ENCODE peak calls at places on chromosomes 6 and 20, in six cellular contexts. One of them, this sample, is unnamed.

GRCh38 chr6:131001945-131002661 is 60.9 kb downstream of the EPB41L2 start:
- DNase-seq in tibial nerve: no peak
- DNase-seq in A549: no peak
- DNase-seq in spleen: no peak
- DNase-seq in vagina: no peak
- DNase-seq in prostate gland: no peak
- DNase-seq in this sample: no peak

GRCh38 chr6:117920493-117920845 is 13.4 kb downstream of the SLC35F1 start:
- DNase-seq in vagina: no peak
- DNase-seq in A549: no peak
- DNase-seq in prostate gland: peak
- DNase-seq in spleen: no peak
- DNase-seq in tibial nerve: no peak
- DNase-seq in this sample: no peak

GRCh38 chr6:39078695-39079094 is 30.1 kb downstream of the GLP1R start:
- DNase-seq in vagina: peak
- DNase-seq in prostate gland: no peak
- DNase-seq in tibial nerve: no peak
- DNase-seq in spleen: no peak
- DNase-seq in A549: no peak
- DNase-seq in this sample: no peak

GRCh38 chr6:99185525-99185924 is 163.9 kb downstream of the FAXC start:
- DNase-seq in spleen: no peak
- DNase-seq in tibial nerve: no peak
- DNase-seq in A549: no peak
- DNase-seq in vagina: no peak
- DNase-seq in prostate gland: no peak
- DNase-seq in this sample: no peak

GRCh38 chr20:46293084-46293483 is 15.2 kb downstream of the CDH22 start:
- DNase-seq in spleen: peak
- DNase-seq in tibial nerve: no peak
- DNase-seq in vagina: no peak
- DNase-seq in prostate gland: no peak
- DNase-seq in A549: peak
- DNase-seq in this sample: no peak

GRCh38 chr20:47866480-47866879 is 81.2 kb upstream of the SULF2 start:
- DNase-seq in spleen: no peak
- DNase-seq in prostate gland: no peak
- DNase-seq in vagina: no peak
- DNase-seq in A549: no peak
- DNase-seq in tibial nerve: no peak
- DNase-seq in this sample: no peak

GRCh38 chr6:33392168-33392947 is 735 bp downstream of the KIFC1 start:
- DNase-seq in tibial nerve: no peak
- DNase-seq in prostate gland: no peak
- DNase-seq in spleen: no peak
- DNase-seq in vagina: no peak
- DNase-seq in A549: no peak
- DNase-seq in this sample: no peak

GRCh38 chr6:157244780-157245179 is 78.5 kb downstream of the TMEM242 start:
- DNase-seq in vagina: no peak
- DNase-seq in A549: no peak
- DNase-seq in prostate gland: no peak
- DNase-seq in spleen: peak
- DNase-seq in tibial nerve: no peak
- DNase-seq in this sample: no peak

GRCh38 chr6:128598561-128598960 is 78.2 kb upstream of the PTPRK start:
- DNase-seq in prostate gland: no peak
- DNase-seq in spleen: no peak
- DNase-seq in tibial nerve: no peak
- DNase-seq in vagina: no peak
- DNase-seq in A549: no peak
- DNase-seq in this sample: no peak

GRCh38 chr6:30763618-30764489 is 19.5 kb upstream of the IER3 start:
- DNase-seq in prostate gland: no peak
- DNase-seq in spleen: no peak
- DNase-seq in vagina: no peak
- DNase-seq in tibial nerve: no peak
- DNase-seq in A549: no peak
- DNase-seq in this sample: no peak

GRCh38 chr6:2545351-2545750 is 205.4 kb downstream of the MYLK4 start:
- DNase-seq in prostate gland: no peak
- DNase-seq in tibial nerve: no peak
- DNase-seq in spleen: no peak
- DNase-seq in vagina: no peak
- DNase-seq in A549: no peak
- DNase-seq in this sample: no peak

GRCh38 chr20:47982574-47983360 is 197.5 kb upstream of the SULF2 start:
- DNase-seq in vagina: no peak
- DNase-seq in tibial nerve: no peak
- DNase-seq in prostate gland: no peak
- DNase-seq in A549: no peak
- DNase-seq in spleen: no peak
- DNase-seq in this sample: no peak

GRCh38 chr20:42024653-42025052 is 406.5 kb upstream of the CHD6 start:
- DNase-seq in tibial nerve: no peak
- DNase-seq in A549: no peak
- DNase-seq in spleen: no peak
- DNase-seq in vagina: no peak
- DNase-seq in prostate gland: no peak
- DNase-seq in this sample: no peak

GRCh38 chr6:48111143-48111506 is at the start of gene PTCHD4:
- DNase-seq in prostate gland: peak
- DNase-seq in tibial nerve: no peak
- DNase-seq in A549: no peak
- DNase-seq in spleen: no peak
- DNase-seq in vagina: no peak
- DNase-seq in this sample: no peak

GRCh38 chr6:132768051-132768517 is 10.4 kb upstream of the VNN2 start:
- DNase-seq in tibial nerve: peak
- DNase-seq in prostate gland: no peak
- DNase-seq in vagina: no peak
- DNase-seq in A549: peak
- DNase-seq in spleen: peak
- DNase-seq in this sample: no peak

GRCh38 chr20:50123418-50123817 is 10.5 kb upstream of the UBE2V1 start:
- DNase-seq in tibial nerve: no peak
- DNase-seq in spleen: peak
- DNase-seq in vagina: no peak
- DNase-seq in prostate gland: no peak
- DNase-seq in A549: no peak
- DNase-seq in this sample: no peak

GRCh38 chr20:50118203-50118602 is 5.3 kb upstream of the UBE2V1 start:
- DNase-seq in vagina: no peak
- DNase-seq in tibial nerve: no peak
- DNase-seq in prostate gland: no peak
- DNase-seq in A549: no peak
- DNase-seq in spleen: no peak
- DNase-seq in this sample: no peak

GRCh38 chr20:50122763-50123162 is 9.8 kb upstream of the UBE2V1 start:
- DNase-seq in vagina: no peak
- DNase-seq in prostate gland: no peak
- DNase-seq in spleen: no peak
- DNase-seq in tibial nerve: no peak
- DNase-seq in A549: no peak
- DNase-seq in this sample: no peak

GRCh38 chr20:50121858-50122271 is 8.9 kb upstream of the UBE2V1 start:
- DNase-seq in tibial nerve: no peak
- DNase-seq in A549: peak
- DNase-seq in prostate gland: no peak
- DNase-seq in vagina: no peak
- DNase-seq in spleen: no peak
- DNase-seq in this sample: no peak

GRCh38 chr20:50120935-50121693 is 8.2 kb upstream of the UBE2V1 start:
- DNase-seq in spleen: peak
- DNase-seq in vagina: no peak
- DNase-seq in prostate gland: peak
- DNase-seq in A549: peak
- DNase-seq in tibial nerve: no peak
- DNase-seq in this sample: peak
- TF ChIP-seq POLR2A in spleen: no peak
- TF ChIP-seq POLR2A in vagina: no peak
- TF ChIP-seq POLR2A in prostate gland: no peak
- TF ChIP-seq POLR2A in A549: no peak
- TF ChIP-seq POLR2A in tibial nerve: no peak
- TF ChIP-seq POLR2A in this sample: no peak

GRCh38 chr20:25389381-25389857 is 1.2 kb downstream of the ABHD12 start:
- DNase-seq in A549: no peak
- DNase-seq in tibial nerve: no peak
- DNase-seq in vagina: no peak
- DNase-seq in prostate gland: no peak
- DNase-seq in spleen: no peak
- DNase-seq in this sample: no peak

GRCh38 chr20:25394996-25395395 is 4.4 kb upstream of the ABHD12 start:
- DNase-seq in spleen: no peak
- DNase-seq in vagina: no peak
- DNase-seq in tibial nerve: no peak
- DNase-seq in A549: no peak
- DNase-seq in prostate gland: no peak
- DNase-seq in this sample: no peak

GRCh38 chr20:25390538-25391528 is at the start of gene ABHD12:
- DNase-seq in vagina: peak
- DNase-seq in prostate gland: peak
- DNase-seq in spleen: peak
- DNase-seq in A549: peak
- DNase-seq in tibial nerve: peak
- DNase-seq in this sample: peak

GRCh38 chr20:25394276-25394675 is 3.6 kb upstream of the ABHD12 start:
- DNase-seq in vagina: no peak
- DNase-seq in A549: no peak
- DNase-seq in spleen: no peak
- DNase-seq in prostate gland: peak
- DNase-seq in tibial nerve: no peak
- DNase-seq in this sample: no peak

GRCh38 chr20:25389858-25390537 is 637 bp downstream of the ABHD12 start:
- DNase-seq in vagina: no peak
- DNase-seq in prostate gland: peak
- DNase-seq in A549: peak
- DNase-seq in tibial nerve: peak
- DNase-seq in spleen: peak
- DNase-seq in this sample: no peak
- H3K4me3 ChIP-seq in vagina: peak
- H3K4me3 ChIP-seq in prostate gland: peak
- H3K4me3 ChIP-seq in A549: peak
- H3K4me3 ChIP-seq in tibial nerve: peak
- H3K4me3 ChIP-seq in spleen: peak
- H3K4me3 ChIP-seq in this sample: peak

GRCh38 chr6:125377621-125378020 is 75.9 kb upstream of the HDDC2 start:
- DNase-seq in spleen: no peak
- DNase-seq in vagina: no peak
- DNase-seq in A549: no peak
- DNase-seq in tibial nerve: no peak
- DNase-seq in prostate gland: no peak
- DNase-seq in this sample: no peak
- TF ChIP-seq POLR2A in spleen: no peak
- TF ChIP-seq POLR2A in vagina: no peak
- TF ChIP-seq POLR2A in A549: no peak
- TF ChIP-seq POLR2A in tibial nerve: no peak
- TF ChIP-seq POLR2A in prostate gland: no peak
- TF ChIP-seq POLR2A in this sample: no peak

DNA sequence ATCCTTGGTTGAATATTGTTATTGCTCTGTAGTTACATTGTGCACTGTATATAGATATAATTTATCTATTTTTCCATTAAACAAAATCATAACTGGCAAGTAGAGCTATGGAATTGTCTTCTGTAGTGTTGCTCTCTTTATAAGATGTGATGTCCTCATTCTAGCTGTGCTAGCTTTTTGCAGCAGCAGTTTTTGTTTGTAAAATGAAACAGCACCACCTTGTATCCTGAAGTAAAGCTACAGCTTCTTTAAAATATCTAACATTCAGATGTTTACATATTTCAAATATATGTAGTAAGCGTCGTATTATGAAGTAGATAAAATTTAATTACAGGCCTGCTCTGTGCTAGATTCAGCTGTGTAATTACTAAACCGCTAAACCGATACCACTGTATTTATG is 328.8 kb upstream of the MANEA start:
- DNase-seq in spleen: no peak
- DNase-seq in prostate gland: no peak
- DNase-seq in vagina: no peak
- DNase-seq in tibial nerve: no peak
- DNase-seq in A549: no peak
- DNase-seq in this sample: no peak
- H3K4me3 ChIP-seq in spleen: no peak
- H3K4me3 ChIP-seq in prostate gland: no peak
- H3K4me3 ChIP-seq in vagina: no peak
- H3K4me3 ChIP-seq in tibial nerve: no peak
- H3K4me3 ChIP-seq in A549: no peak
- H3K4me3 ChIP-seq in this sample: no peak

GRCh38 chr6:107957909-107958688 is at the start of gene SEC63:
- DNase-seq in vagina: peak
- DNase-seq in tibial nerve: peak
- DNase-seq in spleen: peak
- DNase-seq in A549: peak
- DNase-seq in prostate gland: peak
- DNase-seq in this sample: peak

GRCh38 chr6:107962723-107963122 is 4.7 kb upstream of the SEC63 start:
- DNase-seq in prostate gland: no peak
- DNase-seq in tibial nerve: no peak
- DNase-seq in vagina: no peak
- DNase-seq in spleen: no peak
- DNase-seq in A549: no peak
- DNase-seq in this sample: no peak

GRCh38 chr6:107956586-107957164 is 1.3 kb downstream of the SEC63 start:
- DNase-seq in spleen: no peak
- DNase-seq in tibial nerve: no peak
- DNase-seq in A549: peak
- DNase-seq in vagina: no peak
- DNase-seq in prostate gland: no peak
- DNase-seq in this sample: no peak

GRCh38 chr6:107957165-107957908 is 671 bp downstream of the SEC63 start:
- DNase-seq in tibial nerve: no peak
- DNase-seq in prostate gland: peak
- DNase-seq in A549: peak
- DNase-seq in vagina: no peak
- DNase-seq in spleen: peak
- DNase-seq in this sample: peak
- TF ChIP-seq POLR2A in tibial nerve: no peak
- TF ChIP-seq POLR2A in prostate gland: no peak
- TF ChIP-seq POLR2A in A549: no peak
- TF ChIP-seq POLR2A in vagina: no peak
- TF ChIP-seq POLR2A in spleen: no peak
- TF ChIP-seq POLR2A in this sample: no peak